ENCODE peak calls at places on chromosomes 3 and 15, in eight cellular contexts. Z is AG09309; I is breast epithelium; R is MM.1S; N is CD4-positive, alpha-beta T cell; H is left lung; G is mammary epithelial cell; D is left ventricle myocardium inferior. F is an unnamed sample.

GRCh38 chr15:77020348-77021087 is 25.6 kb downstream of the PSTPIP1 start:
- DNase-seq in H (no peak), N (no peak), I (no peak), R (no peak), Z (no peak), G (no peak), D (no peak), F (peak; percentile 43)

GRCh38 chr3:157159037-157159761 is 748 bp downstream of the CCNL1 start:
- DNase-seq in N (peak; percentile 65), G (peak; percentile 81), R (peak; percentile 96), H (peak; percentile 74), D (peak; percentile 65), Z (no peak), I (peak; percentile 74), F (peak; percentile 90)

GRCh38 chr15:28105793-28106192 is 6.7 kb upstream of the OCA2 start:
- DNase-seq in H (no peak), I (no peak), D (no peak), R (no peak), N (no peak), Z (no peak), G (no peak), F (no peak)

GRCh38 chr15:43209059-43209824 is 11.6 kb downstream of the EPB42 start:
- DNase-seq in G (no peak), I (no peak), R (no peak), D (no peak), H (no peak), Z (no peak), N (no peak), F (peak; percentile 21)

GRCh38 chr15:68550004-68550403 is 28.8 kb upstream of the CORO2B start:
- DNase-seq in R (no peak), N (no peak), G (no peak), H (no peak), D (no peak), Z (no peak), I (no peak), F (no peak)

GRCh38 chr3:9970020-9970652 is 16.5 kb downstream of the EMC3 start:
- DNase-seq in N (no peak), H (no peak), I (no peak), Z (peak; percentile 48), G (peak; percentile 58), D (no peak), R (no peak), F (no peak)

GRCh38 chr15:65184305-65184943 is 718 bp downstream of the CLPX start:
- DNase-seq in N (peak; percentile 6), H (peak; percentile 47), I (peak; percentile 59), Z (no peak), G (peak; percentile 61), R (peak; percentile 51), D (peak; percentile 57), F (peak; percentile 64)

GRCh38 chr15:100880139-100880896 is 687 bp downstream of the ALDH1A3 start:
- DNase-seq in R (no peak), G (no peak), N (no peak), I (no peak), D (no peak), Z (no peak), H (no peak), F (no peak)

GRCh38 chr3:132342183-132342582 is 25.0 kb downstream of the ACP3 start:
- DNase-seq in I (no peak), H (no peak), N (no peak), D (no peak), Z (no peak), G (no peak), R (no peak), F (no peak)

GRCh38 chr3:58306662-58307286 is 454 bp downstream of the HTD2 start:
- DNase-seq in I (no peak), H (peak; percentile 39), R (peak; percentile 46), G (peak; percentile 56), N (no peak), Z (no peak), D (peak; percentile 41), F (peak; percentile 49)

GRCh38 chr3:186754006-186754405 is 29.4 kb upstream of the EIF4A2 start:
- DNase-seq in D (no peak), I (no peak), R (no peak), G (no peak), H (no peak), N (no peak), Z (no peak), F (no peak)

GRCh38 chr3:161072076-161072697 is 33.0 kb downstream of the B3GALNT1 start:
- DNase-seq in G (no peak), D (no peak), N (no peak), Z (no peak), I (no peak), R (no peak), H (no peak), F (no peak)

GRCh38 chr15:62392411-62392810 is 227.3 kb upstream of the C2CD4B start:
- DNase-seq in N (no peak), G (no peak), Z (no peak), D (peak; percentile 22), I (no peak), R (peak; percentile 28), H (no peak), F (peak; percentile 18)

GRCh38 chr3:79040701-79041100 is 727.1 kb downstream of the ROBO1 start:
- DNase-seq in N (no peak), Z (peak; percentile 78), H (no peak), I (no peak), G (peak; percentile 81), R (no peak), D (no peak), F (no peak)

GRCh38 chr15:45225506-45226273 is 26.3 kb upstream of the SLC28A2 start:
- DNase-seq in Z (no peak), R (no peak), I (no peak), G (no peak), H (no peak), N (no peak), D (no peak), F (peak; percentile 11)

GRCh38 chr15:40266828-40267304 is 16.0 kb downstream of the ANKRD63 start:
- DNase-seq in H (peak; percentile 88), Z (peak; percentile 85), N (no peak), R (no peak), I (no peak), G (peak; percentile 96), D (no peak), F (peak; percentile 18)

GRCh38 chr3:60636846-60637245 is 614.4 kb downstream of the FHIT start:
- DNase-seq in D (no peak), R (no peak), Z (no peak), N (no peak), H (no peak), G (peak; percentile 21), I (no peak), F (no peak)

GRCh38 chr3:187025254-187025655 is 94.9 kb downstream of the ST6GAL1 start:
- DNase-seq in H (no peak), N (peak; percentile 39), D (no peak), R (no peak), G (no peak), I (no peak), Z (no peak), F (peak; percentile 73)

GRCh38 chr3:197029511-197030167 is at the start of gene MELTF:
- DNase-seq in Z (no peak), G (no peak), D (peak; percentile 68), N (peak; percentile 60), I (no peak), R (peak; percentile 90), H (peak; percentile 71), F (peak; percentile 70)

GRCh38 chr3:59368887-59369286 is 319.1 kb upstream of the CFAP20DC start:
- DNase-seq in R (no peak), G (no peak), Z (no peak), H (no peak), I (no peak), N (no peak), D (no peak), F (no peak)

GRCh38 chr3:23916152-23916885 is 471 bp downstream of the NKIRAS1 start:
- DNase-seq in H (no peak), N (no peak), R (no peak), D (no peak), G (no peak), I (peak; percentile 54), Z (no peak), F (no peak)

GRCh38 chr3:169508426-169508825 is 155.1 kb downstream of the MECOM start:
- DNase-seq in R (no peak), I (no peak), Z (no peak), H (no peak), N (no peak), D (no peak), G (no peak), F (no peak)
- TF ChIP-seq CTCF in R (no peak), I (no peak), Z (no peak), H (no peak), N (no peak), D (no peak), G (no peak), F (no peak)

DNA sequence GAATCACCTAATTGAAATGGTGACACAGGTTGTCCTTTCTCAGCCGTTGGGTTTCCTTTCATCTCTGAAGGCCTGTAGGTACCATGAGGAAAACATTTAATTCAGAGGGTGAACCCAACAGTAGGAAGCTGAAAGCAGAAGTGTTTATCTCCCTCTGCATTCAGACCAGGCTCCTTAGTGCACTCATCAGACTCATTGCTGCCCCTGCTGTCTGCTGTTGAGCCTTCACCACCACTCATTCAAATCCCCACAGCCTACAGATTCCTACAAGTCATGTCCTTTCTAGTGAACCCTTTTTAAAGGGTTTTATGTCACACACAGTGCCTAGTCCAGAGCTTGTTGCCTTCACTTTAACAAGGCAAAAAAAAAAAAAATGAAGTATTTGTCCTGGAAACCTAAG is 13.4 kb downstream of the WDR48 start:
- DNase-seq in H (no peak), D (no peak), G (peak; percentile 16), Z (no peak), I (no peak), N (no peak), R (peak; percentile 48), F (peak; percentile 50)
- TF ChIP-seq CTCF in H (no peak), D (peak; percentile 39), G (peak; percentile 49), Z (peak; percentile 56), I (no peak), N (peak; percentile 14), R (peak; percentile 50), F (peak; percentile 43)

GRCh38 chr3:46998121-46998851 is 18.8 kb downstream of the NBEAL2 start:
- DNase-seq in G (peak; percentile 50), D (peak; percentile 77), H (peak; percentile 74), I (no peak), N (peak; percentile 78), R (no peak), Z (no peak), F (peak; percentile 86)
- TF ChIP-seq CTCF in G (peak; percentile 86), D (peak; percentile 87), H (peak; percentile 73), I (peak; percentile 22), N (peak; percentile 86), R (peak; percentile 74), Z (peak; percentile 74), F (peak; percentile 89)

GRCh38 chr3:150783920-150784746 is 21.2 kb upstream of the SIAH2 start:
- DNase-seq in G (no peak), D (no peak), I (no peak), N (no peak), Z (no peak), R (no peak), H (no peak), F (no peak)

GRCh38 chr3:150775001-150775599 is 12.1 kb upstream of the SIAH2 start:
- DNase-seq in D (no peak), I (no peak), R (no peak), N (no peak), G (no peak), H (no peak), Z (peak; percentile 32), F (no peak)

GRCh38 chr3:150778793-150779401 is 15.9 kb upstream of the SIAH2 start:
- DNase-seq in R (no peak), Z (no peak), H (no peak), I (no peak), G (no peak), N (no peak), D (no peak), F (no peak)

GRCh38 chr3:150783334-150783733 is 20.4 kb upstream of the SIAH2 start:
- DNase-seq in N (no peak), R (no peak), Z (no peak), I (no peak), G (no peak), H (no peak), D (no peak), F (no peak)

GRCh38 chr3:150779402-150779858 is 16.5 kb upstream of the SIAH2 start:
- DNase-seq in D (peak; percentile 15), N (no peak), Z (no peak), R (no peak), G (no peak), I (no peak), H (no peak), F (no peak)
- TF ChIP-seq CTCF in D (no peak), N (no peak), Z (no peak), R (no peak), G (no peak), I (no peak), H (no peak), F (no peak)

F was measured in activated CD8-positive, alpha-beta T cell treated with anti-CD3 and anti-CD28 coated beads for 36 hours.